ENCODE peak calls at places on chromosomes 5 and 9, in five cellular contexts. X, M, V, W and H are unnamed samples.

GRCh38 chr9:19137282-19137681 is 10.0 kb upstream of the PLIN2 start:
- DNase-seq in X (no peak), M (peak; percentile 48), V (no peak), W (no peak), H (no peak)

GRCh38 chr5:77725646-77726045 is 50.5 kb downstream of the TBCA start:
- DNase-seq in X (no peak), M (peak; percentile 13), V (no peak), W (no peak), H (no peak)

GRCh38 chr5:176619569-176620332 is 9.8 kb upstream of the GPRIN1 start:
- DNase-seq in X (no peak), M (no peak), V (no peak), W (no peak), H (peak; percentile 61)

GRCh38 chr9:91258448-91258847 is 103.3 kb downstream of the AUH start:
- DNase-seq in X (no peak), M (no peak), V (no peak), W (no peak), H (no peak)

GRCh38 chr5:40046792-40047191 is 622.0 kb upstream of the DAB2 start:
- DNase-seq in X (no peak), M (peak; percentile 11), V (no peak), W (no peak), H (no peak)

GRCh38 chr5:15480436-15480835 is 19.5 kb upstream of the FBXL7 start:
- DNase-seq in X (no peak), M (no peak), V (no peak), W (no peak), H (no peak)

GRCh38 chr9:134175291-134175807 is 11.0 kb upstream of the RNU6ATAC start:
- DNase-seq in X (no peak), M (no peak), V (peak; percentile 85), W (peak; percentile 47), H (peak; percentile 69)

GRCh38 chr9:133735894-133736293 is 2.3 kb downstream of the SARDH start:
- DNase-seq in X (no peak), M (no peak), V (peak; percentile 14), W (no peak), H (no peak)

GRCh38 chr9:82797539-82797938 is 265.4 kb downstream of the RASEF start:
- DNase-seq in X (no peak), M (no peak), V (no peak), W (peak; percentile 67), H (no peak)

GRCh38 chr5:122311400-122311887 is 593 bp upstream of the SNCAIP start:
- DNase-seq in X (no peak), M (peak; percentile 14), V (no peak), W (no peak), H (peak; percentile 73)

GRCh38 chr9:91949946-91950664 is at the start of gene ROR2:
- DNase-seq in X (peak; percentile 66), M (peak; percentile 88), V (peak; percentile 47), W (peak; percentile 79), H (peak; percentile 91)

GRCh38 chr9:108994695-108995094 is 18.6 kb downstream of the CTNNAL1 start:
- DNase-seq in X (peak; percentile 50), M (peak; percentile 83), V (peak; percentile 48), W (peak; percentile 7), H (no peak)

GRCh38 chr9:524008-524407 is 309.3 kb downstream of the DOCK8 start:
- DNase-seq in X (no peak), M (no peak), V (no peak), W (no peak), H (no peak)

GRCh38 chr9:97852001-97852398 is 1.0 kb upstream of the FOXE1 start:
- DNase-seq in X (no peak), M (no peak), V (no peak), W (no peak), H (peak; percentile 79)

GRCh38 chr5:37881359-37881758 is 41.5 kb upstream of the GDNF start:
- DNase-seq in X (no peak), M (no peak), V (no peak), W (no peak), H (no peak)

GRCh38 chr9:87500894-87501656 is 3.4 kb downstream of the DAPK1 start:
- DNase-seq in X (no peak), M (no peak), V (no peak), W (no peak), H (no peak)
- H3K4me1 ChIP-seq in X (peaks cover 59% of the 10 kb centered on the region), M (no peaks in the 10 kb centered on the region), V (peaks cover 36% of the 10 kb centered on the region), W (peaks cover 16% of the 10 kb centered on the region), H (peaks cover 36% of the 10 kb centered on the region)

GRCh38 chr5:59450245-59450644 is 443.3 kb downstream of the PDE4D start:
- DNase-seq in X (no peak), M (no peak), V (no peak), W (peak; percentile 6), H (peak; percentile 36)
- TF ChIP-seq CTCF in X (no peak), M (peak; percentile 10), V (peak; percentile 30), W (no peak), H (peak; percentile 58)

GRCh38 chr5:170353011-170353890 is 35.9 kb downstream of the KCNMB1 start:
- DNase-seq in X (no peak), M (peak; percentile 56), V (no peak), W (no peak), H (peak; percentile 57)
- H3K4me3 ChIP-seq in X (peak overlapping the region; percentile 20), M (no peak overlapping the region), V (no peak overlapping the region), W (no peak overlapping the region), H (no peak overlapping the region)

GRCh38 chr5:142293486-142293885 is 31.3 kb downstream of the SPRY4 start:
- DNase-seq in X (no peak), M (no peak), V (no peak), W (no peak), H (no peak)
- H3K4me1 ChIP-seq in X (peaks cover 36% of the 10 kb centered on the region), M (peaks cover 34% of the 10 kb centered on the region), V (no peaks in the 10 kb centered on the region), W (peaks cover 5% of the 10 kb centered on the region), H (peaks cover 59% of the 10 kb centered on the region)

GRCh38 chr9:36632892-36633291 is 60.2 kb downstream of the MELK start:
- DNase-seq in X (no peak), M (peak; percentile 60), V (no peak), W (peak; percentile 8), H (peak; percentile 58)
- TF ChIP-seq CTCF in X (peak; percentile 48), M (peak; percentile 62), V (peak; percentile 46), W (no peak), H (peak; percentile 37)